ENCODE peak calls at places on chromosome 18, in eight cellular contexts. O is caudate nucleus, D is IMR-90, A is mesendoderm, S is neural progenitor cell, Y is fibroblast of lung, M is neuronal stem cell, T is HL-60. R is an unnamed sample.

GRCh38 chr18:23054553-23054952 is 80.7 kb upstream of the CABLES1 start:
- DNase-seq in A (no peak), O (no peak), S (no peak), Y (no peak), D (no peak), M (no peak), T (no peak), R (no peak)

GRCh38 chr18:76456018-76456750 is 38.9 kb downstream of the ZNF516 start:
- DNase-seq in D (no peak), Y (peak; percentile 50), S (peak; percentile 71), O (no peak), A (no peak), T (no peak), M (no peak), R (no peak)

GRCh38 chr18:54240629-54241107 is 16.2 kb upstream of the MBD2 start:
- DNase-seq in T (peak; percentile 91), S (no peak), Y (no peak), D (no peak), M (no peak), A (no peak), O (no peak), R (no peak)

GRCh38 chr18:2515908-2516625 is 55.2 kb downstream of the METTL4 start:
- DNase-seq in D (peak; percentile 95), Y (peak; percentile 95), M (no peak), S (no peak), A (peak; percentile 8), T (peak; percentile 87), O (no peak), R (no peak)

GRCh38 chr18:64409511-64409910 is 260.6 kb upstream of the LINC00305 start:
- DNase-seq in O (no peak), S (peak; percentile 57), D (no peak), A (peak; percentile 48), Y (no peak), M (peak; percentile 17), T (no peak), R (no peak)

GRCh38 chr18:47772374-47773248 is 157.8 kb downstream of the SMAD2 start:
- DNase-seq in S (peak; percentile 64), O (no peak), M (peak; percentile 32), T (peak; percentile 17), D (peak; percentile 42), A (peak; percentile 87), Y (peak; percentile 30), R (no peak)

GRCh38 chr18:57813245-57813644 is 10.1 kb upstream of the ATP8B1 start:
- DNase-seq in D (peak; percentile 99), A (peak; percentile 84), O (no peak), S (no peak), T (no peak), Y (peak; percentile 100), M (no peak), R (no peak)

GRCh38 chr18:73717570-73717969 is 430.1 kb downstream of the FBXO15 start:
- DNase-seq in Y (peak; percentile 34), O (no peak), T (no peak), S (no peak), A (peak; percentile 6), M (no peak), D (peak; percentile 32), R (no peak)

GRCh38 chr18:28176933-28177827 is at the start of gene CDH2:
- DNase-seq in M (peak; percentile 91), T (no peak), S (peak; percentile 95), O (peak; percentile 88), A (peak; percentile 98), Y (peak; percentile 94), D (peak; percentile 85), R (peak; percentile 57)

GRCh38 chr18:10739152-10739551 is 213.3 kb downstream of the NAPG start:
- DNase-seq in A (no peak), T (no peak), M (no peak), D (peak; percentile 6), Y (peak; percentile 45), S (no peak), O (no peak), R (no peak)

GRCh38 chr18:74505776-74506175 is 9.6 kb downstream of the CNDP2 start:
- DNase-seq in T (no peak), D (no peak), Y (no peak), O (no peak), S (no peak), M (no peak), A (no peak), R (no peak)

GRCh38 chr18:9124824-9125223 is 11.8 kb upstream of the ANKRD12 start:
- DNase-seq in M (no peak), D (no peak), Y (no peak), T (no peak), S (no peak), O (no peak), A (no peak), R (no peak)

GRCh38 chr18:26863122-26863879 is 2.2 kb downstream of the AQP4 start:
- DNase-seq in D (no peak), A (peak; percentile 65), S (peak; percentile 71), T (no peak), O (peak; percentile 28), M (no peak), Y (no peak), R (peak; percentile 79)

GRCh38 chr18:79698668-79699335 is 19.2 kb downstream of the CTDP1 start:
- DNase-seq in T (no peak), O (no peak), S (no peak), A (no peak), D (peak; percentile 84), Y (peak; percentile 75), M (no peak), R (no peak)

GRCh38 chr18:36186461-36187137 is 698 bp upstream of the MOCOS start:
- DNase-seq in D (no peak), Y (peak; percentile 44), M (no peak), T (no peak), O (no peak), S (peak; percentile 43), A (peak; percentile 11), R (no peak)

GRCh38 chr18:36187826-36188721 is 777 bp downstream of the MOCOS start:
- DNase-seq in Y (peak; percentile 38), A (peak; percentile 73), M (no peak), D (peak; percentile 19), S (peak; percentile 23), T (no peak), O (no peak), R (no peak)

GRCh38 chr18:36185901-36186460 is 1.3 kb upstream of the MOCOS start:
- DNase-seq in T (no peak), A (no peak), S (no peak), D (no peak), O (no peak), Y (no peak), M (no peak), R (no peak)

GRCh38 chr18:36188912-36189311 is 1.6 kb downstream of the MOCOS start:
- DNase-seq in Y (no peak), A (peak; percentile 11), D (no peak), O (no peak), M (no peak), S (peak; percentile 31), T (no peak), R (no peak)

DNA sequence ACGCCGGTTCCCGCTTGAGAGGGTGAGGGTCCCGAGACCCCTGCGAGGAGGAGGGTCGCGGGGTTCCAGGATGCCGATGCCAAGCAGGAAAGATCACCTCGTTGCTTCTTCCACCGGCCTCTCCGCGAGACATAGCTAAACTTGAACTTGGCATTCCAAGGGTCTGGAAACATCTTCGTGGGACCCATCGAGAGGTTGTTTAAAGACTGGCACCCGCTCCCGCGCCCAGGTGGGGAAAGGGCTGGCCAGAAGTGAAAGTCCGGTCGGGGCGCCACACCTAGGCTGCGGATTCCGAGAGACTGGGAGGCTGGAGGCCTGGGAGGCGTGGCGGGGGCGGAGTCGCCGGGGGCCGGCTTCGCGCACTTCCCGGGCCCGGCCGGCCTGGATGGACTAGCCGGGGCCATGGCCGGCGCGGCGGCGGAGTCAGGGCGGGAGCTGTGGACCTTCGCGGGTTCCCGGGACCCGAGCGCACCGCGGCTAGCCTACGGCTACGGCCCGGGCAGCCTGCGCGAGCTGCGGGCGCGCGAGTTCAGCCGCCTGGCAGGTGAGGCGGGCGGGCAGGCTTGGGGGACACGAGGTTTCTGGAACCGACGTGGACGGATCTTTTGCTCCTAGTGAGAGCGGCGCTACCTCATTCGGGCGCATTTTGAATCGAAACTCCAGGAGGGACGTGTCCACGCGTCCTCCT is at the start of gene MOCOS:
- DNase-seq in O (peak; percentile 13), Y (peak; percentile 61), D (peak; percentile 42), S (peak; percentile 89), M (peak; percentile 61), T (no peak), A (peak; percentile 73), R (no peak)
- H3K27ac ChIP-seq in O (no peak within 1 kb of the TSS), Y (peak within 1 kb of the TSS; percentile 41), D (peak within 1 kb of the TSS; percentile 62), S (no peak within 1 kb of the TSS), M (no peak within 1 kb of the TSS), T (no peak within 1 kb of the TSS), A (no peak within 1 kb of the TSS), R (no peak within 1 kb of the TSS)

GRCh38 chr18:21303445-21303844 is 61.4 kb downstream of the GREB1L start:
- DNase-seq in A (peak; percentile 86), Y (no peak), M (no peak), D (no peak), O (no peak), T (no peak), S (no peak), R (no peak)
- H3K27ac ChIP-seq in A (no peak overlapping the region), Y (no peak overlapping the region), M (no peak overlapping the region), D (no peak overlapping the region), O (no peak overlapping the region), T (no peak overlapping the region), S (no peak overlapping the region), R (no peak overlapping the region)

GRCh38 chr18:44795241-44795640 is 114.6 kb downstream of the SETBP1 start:
- DNase-seq in S (no peak), A (no peak), O (no peak), M (no peak), T (no peak), D (no peak), Y (no peak), R (no peak)

GRCh38 chr18:44792456-44793080 is 111.9 kb downstream of the SETBP1 start:
- DNase-seq in D (peak; percentile 19), A (peak; percentile 55), T (no peak), Y (peak; percentile 72), O (no peak), S (no peak), M (no peak), R (no peak)

GRCh38 chr18:44793685-44794084 is 113.0 kb downstream of the SETBP1 start:
- DNase-seq in M (no peak), D (no peak), T (no peak), Y (no peak), S (no peak), O (no peak), A (no peak), R (no peak)

GRCh38 chr18:44791520-44791919 is 110.8 kb downstream of the SETBP1 start:
- DNase-seq in D (no peak), T (no peak), O (no peak), Y (peak; percentile 45), S (no peak), M (no peak), A (no peak), R (no peak)

DNA sequence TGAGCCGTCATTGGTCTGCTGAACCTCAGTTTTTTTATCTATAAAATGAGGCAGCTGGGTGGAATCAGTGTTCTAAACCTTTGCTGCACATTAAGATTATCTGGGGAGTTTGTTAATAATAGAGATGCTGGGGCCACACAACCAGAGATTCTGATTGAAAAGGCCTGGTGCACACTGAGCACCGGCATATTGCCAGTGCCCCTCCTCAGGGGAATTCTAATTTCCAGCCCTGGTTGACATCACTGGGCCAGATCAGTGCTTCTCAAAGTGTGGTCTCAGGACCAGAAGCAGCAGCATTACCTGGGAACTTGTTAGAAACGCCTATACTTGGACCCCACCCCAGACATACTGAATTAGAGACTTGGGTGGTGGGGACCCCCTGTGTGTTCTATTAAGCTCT is 112.5 kb downstream of the SETBP1 start:
- DNase-seq in D (no peak), Y (no peak), M (no peak), A (no peak), S (no peak), T (no peak), O (no peak), R (no peak)
- H3K27ac ChIP-seq in D (no peak overlapping the region), Y (no peak overlapping the region), M (no peak overlapping the region), A (no peak overlapping the region), S (no peak overlapping the region), T (no peak overlapping the region), O (no peak overlapping the region), R (no peak overlapping the region)

GRCh38 chr18:48990497-48991298 is 39.9 kb upstream of the SMAD7 start:
- DNase-seq in O (no peak), A (peak; percentile 53), M (no peak), D (peak; percentile 75), S (no peak), Y (peak; percentile 75), T (no peak), R (no peak)
- H3K27ac ChIP-seq in O (no peak overlapping the region), A (no peak overlapping the region), M (no peak overlapping the region), D (peak overlapping the region; percentile 2), S (no peak overlapping the region), Y (peak overlapping the region; percentile 24), T (no peak overlapping the region), R (no peak overlapping the region)